ENCODE peak calls at places on chromosomes 4 and X, in six cellular contexts. K, P, Z, T, O and J are unnamed samples.

GRCh38 chrX:47751670-47752069 is 85.0 kb upstream of the ZNF81 start:
- DNase-seq in K (no peak), P (no peak), Z (peak), T (no peak), O (peak), J (no peak)

GRCh38 chr4:95572304-95572991 is 23.7 kb upstream of the UNC5C start:
- DNase-seq in K (peak), P (no peak), Z (peak), T (no peak), O (peak), J (no peak)

GRCh38 chr4:55407119-55407518 is 11.4 kb downstream of the TMEM165 start:
- DNase-seq in K (no peak), P (no peak), Z (no peak), T (no peak), O (no peak), J (no peak)

GRCh38 chr4:98226396-98226795 is 34.8 kb upstream of the RAP1GDS1 start:
- DNase-seq in K (no peak), P (no peak), Z (peak), T (no peak), O (no peak), J (no peak)

GRCh38 chr4:25913056-25913850 is 767 bp upstream of the SMIM20 start:
- DNase-seq in K (no peak), P (no peak), Z (peak), T (no peak), O (no peak), J (no peak)

GRCh38 chrX:77899081-77899828 is at the start of gene COX7B:
- DNase-seq in K (peak), P (peak), Z (peak), T (peak), O (peak), J (peak)

GRCh38 chr4:133143775-133144430 is 5.2 kb upstream of the PCDH10 start:
- DNase-seq in K (no peak), P (no peak), Z (no peak), T (no peak), O (no peak), J (no peak)

GRCh38 chrX:118066867-118067515 is 49.6 kb downstream of the KLHL13 start:
- DNase-seq in K (no peak), P (no peak), Z (no peak), T (no peak), O (no peak), J (no peak)

GRCh38 chr4:142585411-142585810 is 260.7 kb downstream of the INPP4B start:
- DNase-seq in K (peak), P (no peak), Z (no peak), T (no peak), O (no peak), J (no peak)

GRCh38 chr4:83285022-83285387 is 407 bp upstream of the COQ2 start:
- DNase-seq in K (peak), P (no peak), Z (no peak), T (no peak), O (peak), J (no peak)

GRCh38 chr4:22237155-22237751 is 278.6 kb downstream of the ADGRA3 start:
- DNase-seq in K (peak), P (peak), Z (peak), T (no peak), O (peak), J (no peak)

GRCh38 chr4:165150545-165150944 is 37.9 kb upstream of the TMEM192 start:
- DNase-seq in K (no peak), P (no peak), Z (peak), T (no peak), O (no peak), J (no peak)

GRCh38 chrX:102930990-102931756 is 5.9 kb upstream of the RAB40AL start:
- DNase-seq in K (no peak), P (no peak), Z (no peak), T (no peak), O (no peak), J (no peak)

GRCh38 chr4:32073542-32073941 is 1353.4 kb downstream of the PCDH7 start:
- DNase-seq in K (no peak), P (no peak), Z (no peak), T (no peak), O (no peak), J (no peak)

GRCh38 chrX:794311-794710 is 163.7 kb downstream of the SHOX start:
- DNase-seq in K (no peak), P (no peak), Z (peak), T (no peak), O (no peak), J (no peak)

GRCh38 chr4:190020790-190021717 is 6.0 kb downstream of the FRG2 start:
- DNase-seq in K (peak), P (no peak), Z (peak), T (no peak), O (peak), J (no peak)

GRCh38 chr4:70544279-70544870 is 26.0 kb downstream of the AMTN start:
- DNase-seq in K (peak), P (no peak), Z (no peak), T (no peak), O (peak), J (no peak)

GRCh38 chrX:49037883-49038475 is 5.2 kb downstream of the TFE3 start:
- DNase-seq in K (peak), P (no peak), Z (no peak), T (no peak), O (no peak), J (no peak)

GRCh38 chr4:52890401-52890791 is 28.3 kb downstream of the RASL11B start:
- DNase-seq in K (no peak), P (no peak), Z (no peak), T (no peak), O (no peak), J (no peak)

GRCh38 chr4:95050980-95051688 is 293.4 kb downstream of the BMPR1B start:
- DNase-seq in K (no peak), P (no peak), Z (no peak), T (peak), O (peak), J (no peak)

GRCh38 chr4:15162465-15163283 is 160.4 kb downstream of the CPEB2 start:
- DNase-seq in K (peak), P (no peak), Z (no peak), T (no peak), O (peak), J (no peak)

GRCh38 chrX:83966347-83966746 is 105.4 kb downstream of the CYLC1 start:
- DNase-seq in K (no peak), P (no peak), Z (no peak), T (no peak), O (no peak), J (no peak)

GRCh38 chr4:98434816-98435215 is 173.6 kb downstream of the RAP1GDS1 start:
- DNase-seq in K (no peak), P (no peak), Z (no peak), T (no peak), O (no peak), J (no peak)

GRCh38 chr4:177012918-177013545 is 220.3 kb upstream of the VEGFC start:
- DNase-seq in K (no peak), P (no peak), Z (no peak), T (no peak), O (no peak), J (no peak)

GRCh38 chr4:94695389-94695788 is 62.4 kb upstream of the BMPR1B start:
- DNase-seq in K (no peak), P (no peak), Z (no peak), T (no peak), O (no peak), J (no peak)

GRCh38 chrX:74535633-74536141 is 78.7 kb downstream of the RLIM start:
- DNase-seq in K (peak), P (no peak), Z (peak), T (peak), O (peak), J (peak)

GRCh38 chr4:151415978-151416377 is 7.0 kb downstream of the FHIP1A start:
- DNase-seq in K (peak), P (no peak), Z (no peak), T (no peak), O (no peak), J (no peak)

GRCh38 chr4:93201471-93201870 is 627.1 kb upstream of the ATOH1 start:
- DNase-seq in K (no peak), P (no peak), Z (no peak), T (no peak), O (no peak), J (no peak)

GRCh38 chrX:48761674-48762471 is at the start of gene GLOD5:
- DNase-seq in K (no peak), P (no peak), Z (peak), T (no peak), O (peak), J (no peak)

GRCh38 chrX:112341598-112341997 is 259.0 kb upstream of the TRPC5 start:
- DNase-seq in K (no peak), P (no peak), Z (no peak), T (no peak), O (no peak), J (no peak)

GRCh38 chrX:118116308-118117068 is at the start of gene KLHL13:
- DNase-seq in K (peak), P (no peak), Z (peak), T (peak), O (peak), J (no peak)

GRCh38 chr4:40998680-40999358 is 215.5 kb downstream of the APBB2 start:
- DNase-seq in K (peak), P (no peak), Z (no peak), T (no peak), O (no peak), J (no peak)

GRCh38 chrX:28625223-28625622 is 38.0 kb downstream of the IL1RAPL1 start:
- DNase-seq in K (no peak), P (no peak), Z (no peak), T (no peak), O (no peak), J (no peak)

GRCh38 chrX:76605390-76605789 is 177.9 kb downstream of the MAGEE1 start:
- DNase-seq in K (no peak), P (no peak), Z (no peak), T (no peak), O (no peak), J (no peak)

GRCh38 chrX:63514575-63514967 is 163.4 kb upstream of the SPIN4 start:
- DNase-seq in K (peak), P (no peak), Z (no peak), T (no peak), O (no peak), J (no peak)

DNA sequence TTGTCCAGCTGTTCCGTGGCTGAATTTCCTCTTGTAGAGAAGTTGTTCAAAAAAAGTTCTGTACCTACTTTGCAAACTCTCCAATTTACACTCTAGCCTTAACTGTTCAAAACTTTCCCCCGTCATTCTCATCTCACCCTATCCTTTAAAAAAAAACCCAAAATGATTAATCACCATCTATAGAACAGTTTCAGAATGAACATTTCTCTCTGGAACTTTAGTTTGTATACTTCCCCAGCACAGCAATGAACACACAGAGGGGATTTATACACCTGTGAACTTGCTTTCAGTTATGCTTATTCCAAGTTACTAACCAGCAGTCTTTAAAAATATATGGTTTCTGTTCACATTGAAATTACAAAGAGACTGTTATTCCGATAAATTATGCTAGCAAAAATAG is 1.2 kb downstream of the GEMIN8 start:
- DNase-seq in K (no peak), P (no peak), Z (no peak), T (no peak), O (no peak), J (no peak)
- H3K4me3 ChIP-seq in K (peak), P (no peak), Z (peak), T (peak), O (peak), J (peak)

GRCh38 chr4:147794787-147795413 is 63.0 kb downstream of the ARHGAP10 start:
- DNase-seq in K (no peak), P (no peak), Z (no peak), T (no peak), O (no peak), J (no peak)

GRCh38 chr4:147791341-147791740 is 59.5 kb downstream of the ARHGAP10 start:
- DNase-seq in K (no peak), P (no peak), Z (no peak), T (no peak), O (no peak), J (no peak)

GRCh38 chr4:147793973-147794690 is 62.2 kb downstream of the ARHGAP10 start:
- DNase-seq in K (no peak), P (no peak), Z (no peak), T (no peak), O (no peak), J (no peak)

GRCh38 chr4:147791870-147792269 is 60.0 kb downstream of the ARHGAP10 start:
- DNase-seq in K (no peak), P (no peak), Z (no peak), T (no peak), O (no peak), J (no peak)

GRCh38 chr4:147793569-147793968 is 61.7 kb downstream of the ARHGAP10 start:
- DNase-seq in K (peak), P (no peak), Z (no peak), T (no peak), O (no peak), J (no peak)
- H3K27ac ChIP-seq in K (no peak), P (no peak), Z (no peak), T (peak), O (peak), J (no peak)

GRCh38 chr4:108683479-108683878 is 33.1 kb downstream of the OSTC start:
- DNase-seq in K (peak), P (no peak), Z (no peak), T (no peak), O (no peak), J (no peak)
- TF ChIP-seq CTCF in K (peak), P (no peak), Z (peak), T (peak), O (peak), J (peak)

DNA sequence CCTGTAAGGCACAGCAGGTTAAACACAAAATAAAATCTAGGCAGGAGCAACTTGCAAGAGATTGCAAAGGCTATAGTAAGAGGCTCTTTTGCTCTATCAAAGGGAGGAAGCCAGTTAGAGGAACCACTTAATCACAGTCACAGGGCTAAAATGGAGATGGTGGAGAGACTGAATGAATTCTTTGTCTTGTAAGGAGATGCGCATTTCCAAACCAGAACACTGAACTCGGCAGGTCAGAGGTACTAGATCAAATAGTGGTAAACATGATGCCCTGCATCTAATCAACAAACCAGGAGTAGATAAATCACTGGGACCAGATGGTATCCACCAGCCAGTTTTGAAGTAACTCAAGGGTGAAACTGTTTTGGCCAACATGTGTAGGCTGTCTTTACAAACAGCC is 55.8 kb downstream of the GPC4 start:
- DNase-seq in K (no peak), P (no peak), Z (no peak), T (no peak), O (no peak), J (no peak)
- H3K4me3 ChIP-seq in K (no peak), P (no peak), Z (no peak), T (no peak), O (no peak), J (no peak)

GRCh38 chr4:2446656-2447564 is 22.0 kb upstream of the RNF4 start:
- DNase-seq in K (no peak), P (no peak), Z (no peak), T (no peak), O (no peak), J (no peak)

GRCh38 chr4:2449051-2449450 is 19.9 kb upstream of the RNF4 start:
- DNase-seq in K (no peak), P (no peak), Z (no peak), T (no peak), O (no peak), J (no peak)

GRCh38 chr4:2449511-2450392 is 19.2 kb upstream of the RNF4 start:
- DNase-seq in K (no peak), P (no peak), Z (no peak), T (no peak), O (no peak), J (no peak)

GRCh38 chr4:2450394-2451035 is 18.4 kb upstream of the RNF4 start:
- DNase-seq in K (no peak), P (no peak), Z (no peak), T (no peak), O (no peak), J (no peak)

DNA sequence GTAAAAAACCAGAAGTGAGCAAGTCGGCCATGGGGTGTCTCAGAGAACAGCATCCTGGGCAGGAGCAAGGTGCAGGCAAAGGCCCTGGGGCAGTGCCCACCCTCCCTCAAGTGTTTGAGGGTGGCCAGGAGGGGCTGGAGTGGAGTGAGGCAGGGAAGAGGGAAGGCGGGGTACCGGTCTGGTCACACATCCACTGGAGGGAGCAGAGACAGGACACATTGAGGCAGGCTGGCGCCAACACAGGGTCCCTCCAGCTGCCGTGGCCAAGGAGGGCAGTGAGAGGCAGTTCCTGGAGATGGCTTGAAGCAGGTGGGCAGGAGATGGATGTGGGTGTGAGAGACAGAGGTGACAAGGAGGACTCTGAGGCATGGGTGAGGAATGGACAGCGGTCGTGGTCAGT is 20.3 kb upstream of the RNF4 start:
- DNase-seq in K (no peak), P (no peak), Z (no peak), T (no peak), O (no peak), J (no peak)
- H3K27ac ChIP-seq in K (no peak), P (no peak), Z (no peak), T (no peak), O (no peak), J (no peak)